ENCODE peak calls at places on chromosomes 11 and 22, in nine cellular contexts. D is GM12878; V is stimulated activated CD4-positive, alpha-beta T cell treated with anti-CD3 and anti-CD28 coated beads, Interleukin-4, amount 100 ng/mL, for 48 hours; M is adipocyte; Q is fibroblast of the aortic adventitia; X is KBM-7; G is thoracic aorta; O is RCC 7860; Y is AG04450. L is an unnamed sample.

GRCh38 chr11:115298613-115299012 is 205.6 kb downstream of the CADM1 start:
- DNase-seq in D (no peak), V (no peak), M (no peak), Q (no peak), X (no peak), G (no peak), O (no peak), Y (no peak), L (no peak)

GRCh38 chr11:5690216-5690615 is 626 bp downstream of the TRIM22 start:
- DNase-seq in D (no peak), V (no peak), M (peak; percentile 34), Q (peak; percentile 83), X (peak; percentile 86), G (no peak), O (no peak), Y (no peak), L (peak; percentile 62)

GRCh38 chr11:27379449-27379848 is 16.4 kb upstream of the CCDC34 start:
- DNase-seq in D (no peak), V (no peak), M (no peak), Q (no peak), X (no peak), G (no peak), O (no peak), Y (no peak), L (no peak)

GRCh38 chr11:79926707-79927106 is 485.9 kb upstream of the TENM4 start:
- DNase-seq in D (no peak), V (no peak), M (no peak), Q (no peak), X (no peak), G (no peak), O (no peak), Y (no peak), L (no peak)

GRCh38 chr11:76823481-76824028 is 37.2 kb upstream of the ACER3 start:
- DNase-seq in D (no peak), V (no peak), M (peak; percentile 53), Q (peak; percentile 89), X (peak; percentile 66), G (no peak), O (peak; percentile 70), Y (no peak), L (peak; percentile 59)

GRCh38 chr11:9752091-9752490 is 88.2 kb downstream of the SWAP70 start:
- DNase-seq in D (no peak), V (no peak), M (peak; percentile 63), Q (peak; percentile 52), X (no peak), G (no peak), O (peak; percentile 21), Y (no peak), L (no peak)

GRCh38 chr11:122690801-122691649 is 35.5 kb downstream of the UBASH3B start:
- DNase-seq in D (no peak), V (no peak), M (peak; percentile 71), Q (peak; percentile 74), X (no peak), G (no peak), O (no peak), Y (no peak), L (peak; percentile 68)

GRCh38 chr22:38072322-38073149 is 11.4 kb downstream of the SLC16A8 start:
- DNase-seq in D (no peak), V (no peak), M (no peak), Q (no peak), X (no peak), G (no peak), O (no peak), Y (no peak), L (no peak)

GRCh38 chr22:19810381-19811141 is 44.1 kb downstream of the GNB1L start:
- DNase-seq in D (no peak), V (no peak), M (peak; percentile 14), Q (peak; percentile 80), X (no peak), G (no peak), O (no peak), Y (peak; percentile 33), L (peak; percentile 91)

GRCh38 chr11:116825434-116825833 is 2.3 kb upstream of the APOA4 start:
- DNase-seq in D (no peak), V (no peak), M (no peak), Q (no peak), X (no peak), G (no peak), O (no peak), Y (no peak), L (no peak)

GRCh38 chr11:14334193-14334592 is 24.8 kb downstream of the RRAS2 start:
- DNase-seq in D (no peak), V (no peak), M (no peak), Q (no peak), X (no peak), G (no peak), O (no peak), Y (no peak), L (no peak)

GRCh38 chr11:71988050-71988449 is 10.7 kb upstream of the IL18BP start:
- DNase-seq in D (no peak), V (no peak), M (peak; percentile 78), Q (peak; percentile 97), X (no peak), G (no peak), O (no peak), Y (peak; percentile 59), L (peak; percentile 91)

GRCh38 chr11:47914743-47915142 is 65.6 kb upstream of the PTPRJ start:
- DNase-seq in D (no peak), V (no peak), M (no peak), Q (peak; percentile 79), X (no peak), G (no peak), O (no peak), Y (no peak), L (no peak)

GRCh38 chr11:30062103-30062502 is 45.3 kb upstream of the KCNA4 start:
- DNase-seq in D (no peak), V (no peak), M (no peak), Q (no peak), X (no peak), G (no peak), O (no peak), Y (no peak), L (no peak)

GRCh38 chr11:75350743-75351540 is 519 bp downstream of the ARRB1 start:
- DNase-seq in D (no peak), V (peak; percentile 31), M (peak; percentile 60), Q (peak; percentile 40), X (peak; percentile 71), G (no peak), O (no peak), Y (no peak), L (peak; percentile 46)

GRCh38 chr11:38718659-38719058 is 2120.6 kb upstream of the RAG2 start:
- DNase-seq in D (no peak), V (no peak), M (no peak), Q (no peak), X (no peak), G (no peak), O (no peak), Y (no peak), L (no peak)

GRCh38 chr11:64851831-64852337 is 7.4 kb upstream of the CDC42BPG start:
- DNase-seq in D (no peak), V (no peak), M (no peak), Q (no peak), X (no peak), G (no peak), O (no peak), Y (no peak), L (no peak)

GRCh38 chr22:18088825-18089568 is 11.2 kb downstream of the PEX26 start:
- DNase-seq in D (peak; percentile 76), V (no peak), M (no peak), Q (no peak), X (no peak), G (no peak), O (no peak), Y (no peak), L (no peak)

GRCh38 chr22:17931400-17931825 is 92.9 kb downstream of the MICAL3 start:
- DNase-seq in D (no peak), V (no peak), M (peak; percentile 29), Q (no peak), X (no peak), G (no peak), O (peak; percentile 11), Y (no peak), L (peak; percentile 49)

GRCh38 chr22:22513619-22514018 is 5.1 kb upstream of the ZNF280B start:
- DNase-seq in D (no peak), V (no peak), M (no peak), Q (no peak), X (no peak), G (no peak), O (no peak), Y (no peak), L (no peak)

GRCh38 chr11:113159967-113160621 is 154.3 kb upstream of the TTC12 start:
- DNase-seq in D (no peak), V (no peak), M (peak; percentile 69), Q (peak; percentile 19), X (no peak), G (no peak), O (no peak), Y (no peak), L (peak; percentile 14)

GRCh38 chr11:32101791-32102190 is 10.9 kb downstream of the RCN1 start:
- DNase-seq in D (no peak), V (no peak), M (no peak), Q (no peak), X (no peak), G (no peak), O (no peak), Y (no peak), L (no peak)

GRCh38 chr11:75072582-75072981 is 24.1 kb downstream of the OR2AT4 start:
- DNase-seq in D (no peak), V (no peak), M (no peak), Q (no peak), X (no peak), G (no peak), O (no peak), Y (no peak), L (no peak)

GRCh38 chr11:44219830-44220778 is 89.8 kb downstream of the ALX4 start:
- DNase-seq in D (no peak), V (no peak), M (no peak), Q (no peak), X (no peak), G (no peak), O (no peak), Y (no peak), L (no peak)